ENCODE peak calls at places on chromosomes 13 and 19, in four cellular contexts. One of them, this sample, is unnamed.

GRCh38 chr19:15652559-15653278 is 12.0 kb downstream of the CYP4F3 start:
- DNase-seq in EH: no peak
- DNase-seq in activated T-helper 1 cell treated with anti-CD3 and anti-CD28 coated beads, Interleukin-2, amount 50 U/mL, for 16 hours: no peak
- DNase-seq in PC-3: no peak
- DNase-seq in this sample: no peak

GRCh38 chr19:18478545-18479311 is 40.8 kb upstream of the ISYNA1 start:
- DNase-seq in EH: peak
- DNase-seq in activated T-helper 1 cell treated with anti-CD3 and anti-CD28 coated beads, Interleukin-2, amount 50 U/mL, for 16 hours: peak
- DNase-seq in PC-3: peak
- DNase-seq in this sample: no peak

GRCh38 chr13:39810091-39810877 is 154.8 kb downstream of the COG6 start:
- DNase-seq in EH: no peak
- DNase-seq in activated T-helper 1 cell treated with anti-CD3 and anti-CD28 coated beads, Interleukin-2, amount 50 U/mL, for 16 hours: no peak
- DNase-seq in PC-3: peak
- DNase-seq in this sample: no peak

GRCh38 chr19:29548483-29549085 is 22.8 kb downstream of the VSTM2B start:
- DNase-seq in EH: no peak
- DNase-seq in activated T-helper 1 cell treated with anti-CD3 and anti-CD28 coated beads, Interleukin-2, amount 50 U/mL, for 16 hours: no peak
- DNase-seq in PC-3: no peak
- DNase-seq in this sample: no peak

GRCh38 chr13:61463027-61463426 is 47.4 kb upstream of the PCDH20 start:
- DNase-seq in EH: no peak
- DNase-seq in activated T-helper 1 cell treated with anti-CD3 and anti-CD28 coated beads, Interleukin-2, amount 50 U/mL, for 16 hours: no peak
- DNase-seq in PC-3: no peak
- DNase-seq in this sample: no peak

GRCh38 chr13:37476874-37477273 is 121.7 kb downstream of the POSTN start:
- DNase-seq in EH: peak
- DNase-seq in activated T-helper 1 cell treated with anti-CD3 and anti-CD28 coated beads, Interleukin-2, amount 50 U/mL, for 16 hours: no peak
- DNase-seq in PC-3: no peak
- DNase-seq in this sample: no peak

GRCh38 chr19:55676384-55676783 is 1.4 kb downstream of the EPN1 start:
- DNase-seq in EH: peak
- DNase-seq in activated T-helper 1 cell treated with anti-CD3 and anti-CD28 coated beads, Interleukin-2, amount 50 U/mL, for 16 hours: no peak
- DNase-seq in PC-3: peak
- DNase-seq in this sample: no peak

GRCh38 chr19:2542341-2543069 is 66.6 kb downstream of the GADD45B start:
- DNase-seq in EH: no peak
- DNase-seq in activated T-helper 1 cell treated with anti-CD3 and anti-CD28 coated beads, Interleukin-2, amount 50 U/mL, for 16 hours: no peak
- DNase-seq in PC-3: no peak
- DNase-seq in this sample: no peak

GRCh38 chr19:47430041-47430802 is 10.9 kb upstream of the MEIS3 start:
- DNase-seq in EH: peak
- DNase-seq in activated T-helper 1 cell treated with anti-CD3 and anti-CD28 coated beads, Interleukin-2, amount 50 U/mL, for 16 hours: no peak
- DNase-seq in PC-3: no peak
- DNase-seq in this sample: no peak